ENCODE peak calls at places on chromosome 20, in five cellular contexts. One of them, this sample, is unnamed.

GRCh38 chr20:11391591-11391990 is 526.1 kb upstream of the BTBD3 start:
- DNase-seq in Kasumi-1: no peak
- DNase-seq in brain microvascular endothelial cell: no peak
- DNase-seq in naive thymus-derived CD8-positive, alpha-beta T cell: no peak
- DNase-seq in astrocyte of the spinal cord: no peak
- DNase-seq in this sample: no peak

GRCh38 chr20:45406260-45407066 is 1.6 kb upstream of the DBNDD2 start:
- DNase-seq in Kasumi-1: peak
- DNase-seq in brain microvascular endothelial cell: no peak
- DNase-seq in naive thymus-derived CD8-positive, alpha-beta T cell: peak
- DNase-seq in astrocyte of the spinal cord: peak
- DNase-seq in this sample: peak

GRCh38 chr20:9323622-9324021 is 190.8 kb upstream of the LAMP5 start:
- DNase-seq in Kasumi-1: no peak
- DNase-seq in brain microvascular endothelial cell: no peak
- DNase-seq in naive thymus-derived CD8-positive, alpha-beta T cell: no peak
- DNase-seq in astrocyte of the spinal cord: no peak
- DNase-seq in this sample: no peak

GRCh38 chr20:20206788-20207187 is 154.5 kb downstream of the CFAP61 start:
- DNase-seq in Kasumi-1: no peak
- DNase-seq in brain microvascular endothelial cell: no peak
- DNase-seq in naive thymus-derived CD8-positive, alpha-beta T cell: no peak
- DNase-seq in astrocyte of the spinal cord: no peak
- DNase-seq in this sample: no peak

GRCh38 chr20:46438156-46438750 is 31.8 kb upstream of the ELMO2 start:
- DNase-seq in Kasumi-1: peak
- DNase-seq in brain microvascular endothelial cell: peak
- DNase-seq in naive thymus-derived CD8-positive, alpha-beta T cell: peak
- DNase-seq in astrocyte of the spinal cord: peak
- DNase-seq in this sample: no peak

GRCh38 chr20:49345538-49345937 is 67.7 kb upstream of the ZNFX1 start:
- DNase-seq in Kasumi-1: no peak
- DNase-seq in brain microvascular endothelial cell: peak
- DNase-seq in naive thymus-derived CD8-positive, alpha-beta T cell: no peak
- DNase-seq in astrocyte of the spinal cord: peak
- DNase-seq in this sample: no peak

GRCh38 chr20:41887500-41887899 is 269.3 kb upstream of the CHD6 start:
- DNase-seq in Kasumi-1: no peak
- DNase-seq in brain microvascular endothelial cell: no peak
- DNase-seq in naive thymus-derived CD8-positive, alpha-beta T cell: no peak
- DNase-seq in astrocyte of the spinal cord: no peak
- DNase-seq in this sample: no peak

GRCh38 chr20:58908216-58908615 is 55.7 kb downstream of the GNAS start:
- DNase-seq in Kasumi-1: no peak
- DNase-seq in brain microvascular endothelial cell: no peak
- DNase-seq in naive thymus-derived CD8-positive, alpha-beta T cell: no peak
- DNase-seq in astrocyte of the spinal cord: no peak
- DNase-seq in this sample: no peak

GRCh38 chr20:50237349-50237748 is 46.7 kb downstream of the CEBPB start:
- DNase-seq in Kasumi-1: no peak
- DNase-seq in brain microvascular endothelial cell: no peak
- DNase-seq in naive thymus-derived CD8-positive, alpha-beta T cell: no peak
- DNase-seq in astrocyte of the spinal cord: no peak
- DNase-seq in this sample: no peak

GRCh38 chr20:58231678-58232077 is 3.2 kb upstream of the ANKRD60 start:
- DNase-seq in Kasumi-1: no peak
- DNase-seq in brain microvascular endothelial cell: no peak
- DNase-seq in naive thymus-derived CD8-positive, alpha-beta T cell: peak
- DNase-seq in astrocyte of the spinal cord: no peak
- DNase-seq in this sample: no peak

GRCh38 chr20:32611286-32611685 is 26.2 kb upstream of the NOL4L start:
- DNase-seq in Kasumi-1: no peak
- DNase-seq in brain microvascular endothelial cell: no peak
- DNase-seq in naive thymus-derived CD8-positive, alpha-beta T cell: no peak
- DNase-seq in astrocyte of the spinal cord: no peak
- DNase-seq in this sample: no peak

GRCh38 chr20:47999166-47999565 is 213.9 kb upstream of the SULF2 start:
- DNase-seq in Kasumi-1: no peak
- DNase-seq in brain microvascular endothelial cell: no peak
- DNase-seq in naive thymus-derived CD8-positive, alpha-beta T cell: no peak
- DNase-seq in astrocyte of the spinal cord: no peak
- DNase-seq in this sample: no peak

GRCh38 chr20:63532449-63532971 is 4.7 kb downstream of the PTK6 start:
- DNase-seq in Kasumi-1: no peak
- DNase-seq in brain microvascular endothelial cell: no peak
- DNase-seq in naive thymus-derived CD8-positive, alpha-beta T cell: no peak
- DNase-seq in astrocyte of the spinal cord: no peak
- DNase-seq in this sample: no peak

GRCh38 chr20:40678286-40678835 is 10.7 kb downstream of the MAFB start:
- DNase-seq in Kasumi-1: no peak
- DNase-seq in brain microvascular endothelial cell: no peak
- DNase-seq in naive thymus-derived CD8-positive, alpha-beta T cell: no peak
- DNase-seq in astrocyte of the spinal cord: no peak
- DNase-seq in this sample: no peak

GRCh38 chr20:9427977-9428607 is 86.3 kb upstream of the LAMP5 start:
- DNase-seq in Kasumi-1: no peak
- DNase-seq in brain microvascular endothelial cell: no peak
- DNase-seq in naive thymus-derived CD8-positive, alpha-beta T cell: no peak
- DNase-seq in astrocyte of the spinal cord: no peak
- DNase-seq in this sample: no peak

GRCh38 chr20:62151835-62152364 is 8.3 kb downstream of the SS18L1 start:
- DNase-seq in Kasumi-1: no peak
- DNase-seq in brain microvascular endothelial cell: no peak
- DNase-seq in naive thymus-derived CD8-positive, alpha-beta T cell: no peak
- DNase-seq in astrocyte of the spinal cord: no peak
- DNase-seq in this sample: no peak

GRCh38 chr20:62602550-62602949 is 39.8 kb upstream of the SLCO4A1 start:
- DNase-seq in Kasumi-1: peak
- DNase-seq in brain microvascular endothelial cell: no peak
- DNase-seq in naive thymus-derived CD8-positive, alpha-beta T cell: no peak
- DNase-seq in astrocyte of the spinal cord: no peak
- DNase-seq in this sample: no peak

GRCh38 chr20:53652859-53653520 is 59.4 kb upstream of the ZNF217 start:
- DNase-seq in Kasumi-1: peak
- DNase-seq in brain microvascular endothelial cell: no peak
- DNase-seq in naive thymus-derived CD8-positive, alpha-beta T cell: no peak
- DNase-seq in astrocyte of the spinal cord: no peak
- DNase-seq in this sample: no peak

GRCh38 chr20:57402206-57403125 is 11.3 kb downstream of the RBM38 start:
- DNase-seq in Kasumi-1: no peak
- DNase-seq in brain microvascular endothelial cell: no peak
- DNase-seq in naive thymus-derived CD8-positive, alpha-beta T cell: no peak
- DNase-seq in astrocyte of the spinal cord: no peak
- DNase-seq in this sample: no peak

GRCh38 chr20:48639899-48640298 is 187.9 kb downstream of the PREX1 start:
- DNase-seq in Kasumi-1: no peak
- DNase-seq in brain microvascular endothelial cell: no peak
- DNase-seq in naive thymus-derived CD8-positive, alpha-beta T cell: no peak
- DNase-seq in astrocyte of the spinal cord: no peak
- DNase-seq in this sample: no peak

GRCh38 chr20:1334761-1335160 is 5.8 kb upstream of the SDCBP2 start:
- DNase-seq in Kasumi-1: no peak
- DNase-seq in brain microvascular endothelial cell: no peak
- DNase-seq in naive thymus-derived CD8-positive, alpha-beta T cell: no peak
- DNase-seq in astrocyte of the spinal cord: no peak
- DNase-seq in this sample: no peak

GRCh38 chr20:56171087-56172012 is 77.2 kb upstream of the MC3R start:
- DNase-seq in Kasumi-1: peak
- DNase-seq in brain microvascular endothelial cell: no peak
- DNase-seq in naive thymus-derived CD8-positive, alpha-beta T cell: no peak
- DNase-seq in astrocyte of the spinal cord: no peak
- DNase-seq in this sample: no peak